ENCODE peak calls at places on chromosomes 1 and 21, in four cellular contexts. R, X, W and S are unnamed samples.

GRCh38 chr1:118325545-118326225 is 140.7 kb upstream of the SPAG17 start:
- DNase-seq in R (no peak), X (no peak), W (no peak), S (no peak)

GRCh38 chr1:31748265-31748859 is 15.8 kb downstream of the ADGRB2 start:
- DNase-seq in R (no peak), X (no peak), W (no peak), S (no peak)

GRCh38 chr1:66251521-66251920 is 282.4 kb upstream of the SGIP1 start:
- DNase-seq in R (no peak), X (no peak), W (no peak), S (no peak)

GRCh38 chr1:226641671-226642231 is 93.2 kb downstream of the STUM start:
- DNase-seq in R (no peak), X (no peak), W (no peak), S (no peak)

GRCh38 chr1:116508984-116509980 is 61.5 kb downstream of the CD58 start:
- DNase-seq in R (no peak), X (peak; percentile 53), W (peak; percentile 83), S (peak; percentile 77)

GRCh38 chr1:5745776-5746610 is 246.2 kb downstream of the NPHP4 start:
- DNase-seq in R (peak; percentile 92), X (peak; percentile 27), W (peak; percentile 73), S (peak; percentile 1)

GRCh38 chr1:108819878-108820277 is 37.0 kb downstream of the AKNAD1 start:
- DNase-seq in R (no peak), X (no peak), W (peak; percentile 37), S (no peak)

GRCh38 chr21:38897532-38898421 is 92.0 kb downstream of the ETS2 start:
- DNase-seq in R (no peak), X (no peak), W (no peak), S (no peak)

GRCh38 chr1:54160351-54160750 is 7.6 kb upstream of the CDCP2 start:
- DNase-seq in R (no peak), X (no peak), W (no peak), S (no peak)

GRCh38 chr1:18820791-18821641 is 38.4 kb downstream of the TAS1R2 start:
- DNase-seq in R (peak; percentile 97), X (peak; percentile 61), W (peak; percentile 81), S (peak; percentile 48)

GRCh38 chr1:1148061-1148460 is 25.6 kb upstream of the TTLL10 start:
- DNase-seq in R (no peak), X (no peak), W (no peak), S (no peak)

DNA sequence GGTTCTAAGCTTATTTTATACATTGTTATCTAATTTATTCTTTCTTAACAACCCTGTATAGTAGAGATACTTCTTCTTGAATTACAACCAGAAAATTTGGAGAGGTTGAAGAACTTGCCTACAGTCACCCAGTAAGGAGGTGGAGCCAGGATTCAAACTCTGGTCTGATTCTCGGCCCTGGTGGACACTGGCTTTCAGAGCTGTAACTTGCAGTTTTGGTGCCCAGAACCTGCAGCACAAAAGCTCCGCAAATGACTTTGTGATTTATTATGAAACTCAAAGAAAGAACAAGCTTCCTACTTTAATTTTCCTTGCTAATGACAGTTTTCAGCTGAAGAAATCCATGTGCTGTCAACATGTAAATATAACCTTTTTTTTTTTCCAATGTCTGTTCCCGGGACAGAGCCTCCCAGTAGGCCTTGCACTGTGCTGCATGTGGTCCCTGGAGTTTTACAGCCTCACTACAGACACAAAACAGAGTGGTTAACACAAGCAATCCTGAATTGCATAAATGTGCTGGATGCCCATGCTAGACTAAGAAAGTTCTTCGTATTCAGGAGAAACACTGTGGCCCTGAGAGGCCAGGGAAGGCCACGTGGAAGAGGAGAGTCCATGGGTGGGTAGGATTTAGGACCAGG is 62.2 kb upstream of the ANGPTL1 start:
- DNase-seq in R (no peak), X (no peak), W (no peak), S (no peak)
- TF ChIP-seq CTCF in R (no peak), X (no peak), W (no peak), S (no peak)

GRCh38 chr1:155057788-155058211 is 5.7 kb upstream of the EFNA4 start:
- DNase-seq in R (no peak), X (no peak), W (no peak), S (no peak)
- TF ChIP-seq CTCF in R (peak; percentile 38), X (no peak), W (no peak), S (peak; percentile 62)

GRCh38 chr1:99177465-99177864 is 86.8 kb upstream of the PLPPR4 start:
- DNase-seq in R (no peak), X (no peak), W (no peak), S (no peak)
- TF ChIP-seq CTCF in R (no peak), X (no peak), W (no peak), S (peak; percentile 60)

GRCh38 chr1:158116768-158117167 is 63.9 kb upstream of the CD1D start:
- DNase-seq in R (no peak), X (no peak), W (no peak), S (no peak)

GRCh38 chr1:158120254-158120653 is 60.4 kb upstream of the CD1D start:
- DNase-seq in R (no peak), X (no peak), W (no peak), S (no peak)

GRCh38 chr1:158118713-158119402 is 61.8 kb upstream of the CD1D start:
- DNase-seq in R (no peak), X (no peak), W (no peak), S (no peak)

GRCh38 chr1:158116311-158116710 is 64.4 kb upstream of the CD1D start:
- DNase-seq in R (no peak), X (no peak), W (no peak), S (no peak)

DNA sequence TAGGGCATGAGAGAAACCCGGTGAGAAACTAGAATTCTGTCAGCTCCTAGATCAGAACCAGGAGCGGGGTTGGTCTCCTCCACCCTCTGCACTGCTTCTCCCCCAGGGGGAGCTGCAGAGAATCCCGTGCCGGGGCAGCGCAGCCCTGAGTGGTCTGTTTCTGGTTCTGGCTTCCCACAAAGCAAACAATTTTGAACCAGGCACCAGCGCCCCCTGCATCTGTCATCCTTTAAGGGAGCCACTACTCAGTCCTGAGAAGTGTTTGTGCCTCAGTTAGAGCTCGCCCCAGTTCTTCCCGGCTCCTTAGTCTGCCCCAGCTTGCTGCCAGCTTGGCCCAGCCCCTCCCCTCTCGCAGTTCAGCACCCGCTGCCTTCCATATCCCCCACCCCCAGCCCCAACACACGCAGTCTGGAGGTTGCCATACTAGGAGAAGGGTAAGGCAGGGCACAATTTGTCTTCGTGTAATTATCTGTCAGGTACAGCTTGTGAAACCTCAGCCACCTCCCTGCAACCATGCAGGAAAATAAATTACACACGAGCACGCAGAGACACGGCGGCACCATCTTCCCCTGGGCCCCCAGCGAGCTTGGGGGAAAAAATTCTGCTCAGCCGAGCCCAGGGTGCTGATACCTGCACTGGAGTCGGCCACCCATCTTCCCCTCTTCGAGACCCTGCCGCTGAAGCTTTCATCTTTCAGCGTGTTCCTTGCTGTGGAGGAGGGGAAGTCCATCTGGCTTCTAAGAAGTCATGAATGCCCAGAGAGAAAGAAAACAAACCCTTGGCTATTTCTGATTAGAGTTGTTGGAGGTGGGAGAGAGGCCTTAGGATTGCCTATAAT is 62.6 kb upstream of the CD1D start:
- DNase-seq in R (peak; percentile 87), X (no peak), W (peak; percentile 71), S (peak; percentile 50)
- TF ChIP-seq CTCF in R (peak; percentile 83), X (peak; percentile 85), W (peak; percentile 86), S (peak; percentile 76)

GRCh38 chr1:58062635-58063034 is 483.9 kb downstream of the OMA1 start:
- DNase-seq in R (no peak), X (no peak), W (no peak), S (no peak)

GRCh38 chr1:58064281-58064680 is 482.2 kb downstream of the OMA1 start:
- DNase-seq in R (no peak), X (no peak), W (no peak), S (no peak)

GRCh38 chr1:58063095-58063494 is 483.4 kb downstream of the OMA1 start:
- DNase-seq in R (no peak), X (no peak), W (no peak), S (no peak)

GRCh38 chr1:58067082-58067481 is 479.4 kb downstream of the OMA1 start:
- DNase-seq in R (no peak), X (no peak), W (no peak), S (no peak)

DNA sequence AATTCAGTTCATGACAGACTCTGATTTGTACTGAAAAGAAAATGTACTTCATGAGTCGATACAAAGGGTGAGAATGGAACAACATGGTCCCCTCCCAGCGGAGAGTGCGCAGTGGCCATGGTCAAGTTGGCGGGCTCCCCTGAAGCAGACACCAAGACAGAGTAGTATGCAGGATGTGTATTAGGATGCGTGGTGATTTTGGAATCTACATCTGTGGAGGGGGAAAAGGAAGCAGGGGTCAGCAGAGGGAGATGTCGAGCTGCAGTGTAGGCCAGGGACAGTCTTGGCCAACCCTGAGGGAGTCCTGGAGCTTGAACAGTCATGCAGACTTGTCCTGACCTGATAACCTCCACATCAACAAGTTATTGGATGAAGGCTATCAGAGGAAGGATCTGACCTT is 481.0 kb downstream of the OMA1 start:
- DNase-seq in R (peak; percentile 52), X (no peak), W (no peak), S (no peak)
- TF ChIP-seq CTCF in R (peak; percentile 57), X (no peak), W (no peak), S (no peak)

GRCh38 chr1:111789666-111790316 is 34.1 kb downstream of the DDX20 start:
- DNase-seq in R (no peak), X (no peak), W (peak; percentile 95), S (peak; percentile 19)

GRCh38 chr1:111795401-111795800 is 39.7 kb downstream of the DDX20 start:
- DNase-seq in R (no peak), X (no peak), W (no peak), S (no peak)

GRCh38 chr1:111793896-111794295 is 38.2 kb downstream of the DDX20 start:
- DNase-seq in R (no peak), X (no peak), W (no peak), S (no peak)

GRCh38 chr1:111789077-111789476 is 33.4 kb downstream of the DDX20 start:
- DNase-seq in R (no peak), X (no peak), W (peak; percentile 69), S (no peak)

DNA sequence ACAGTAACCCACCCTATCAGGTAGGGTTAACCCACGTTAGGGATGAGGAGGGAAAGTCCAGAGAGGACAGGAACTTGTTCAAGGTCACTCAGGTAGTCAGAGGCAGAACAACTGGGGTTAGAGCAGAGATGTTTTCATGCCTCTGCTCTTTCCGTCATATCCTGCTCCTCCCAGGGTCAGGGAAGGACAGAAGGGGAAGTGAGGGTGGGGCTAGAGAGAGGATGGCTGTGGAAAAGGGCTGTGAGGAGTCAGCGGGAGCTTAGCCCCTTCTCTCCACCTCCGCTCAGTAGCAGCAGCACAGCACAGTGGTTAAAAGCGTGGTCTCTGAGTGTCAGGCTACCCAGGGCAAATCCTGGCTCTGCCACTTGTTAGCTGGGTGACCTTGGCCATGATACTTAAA is 36.5 kb downstream of the DDX20 start:
- DNase-seq in R (no peak), X (no peak), W (peak; percentile 12), S (no peak)
- TF ChIP-seq CTCF in R (no peak), X (no peak), W (no peak), S (no peak)